ENCODE peak calls at places on chromosomes 7 and 10, in five cellular contexts. P, Z, L, N and H are unnamed samples.

GRCh38 chr10:86730227-86730626 is 26.2 kb upstream of the BMPR1A start:
- DNase-seq in N (peak; percentile 63), L (no peak), P (peak; percentile 86), Z (peak; percentile 27), H (no peak)

GRCh38 chr7:5396542-5396941 is 27.1 kb downstream of the TNRC18 start:
- DNase-seq in P (peak; percentile 77), N (peak; percentile 60), Z (no peak), L (no peak), H (no peak)

GRCh38 chr10:121662945-121663917 is 65.0 kb upstream of the FGFR2 start:
- DNase-seq in Z (no peak), P (no peak), N (no peak), L (peak; percentile 63), H (peak; percentile 34)

GRCh38 chr7:81416648-81417047 is 353.2 kb downstream of the HGF start:
- DNase-seq in N (no peak), L (no peak), P (no peak), Z (no peak), H (no peak)

GRCh38 chr7:149670288-149670687 is 103.1 kb downstream of the ZNF467 start:
- DNase-seq in Z (peak; percentile 28), P (peak; percentile 87), N (peak; percentile 44), L (peak; percentile 96), H (peak; percentile 96)

GRCh38 chr7:29281782-29282541 is 87.4 kb downstream of the CHN2 start:
- DNase-seq in P (peak; percentile 69), L (peak; percentile 72), N (peak; percentile 35), Z (peak; percentile 27), H (peak; percentile 80)

GRCh38 chr10:7444576-7445226 is 33.9 kb upstream of the SFMBT2 start:
- DNase-seq in P (no peak), L (peak; percentile 26), N (no peak), Z (peak; percentile 49), H (peak; percentile 35)

GRCh38 chr7:23009303-23009702 is 4.6 kb downstream of the HYCC1 start:
- DNase-seq in P (no peak), Z (no peak), L (no peak), N (no peak), H (no peak)

GRCh38 chr10:97823734-97824133 is 25.9 kb upstream of the GOLGA7B start:
- DNase-seq in Z (no peak), N (no peak), P (no peak), L (peak; percentile 92), H (peak; percentile 95)

GRCh38 chr7:110010379-110010778 is 1080.5 kb upstream of the LRRN3 start:
- DNase-seq in P (no peak), Z (no peak), N (no peak), L (no peak), H (no peak)

GRCh38 chr10:118853916-118854315 is 99.1 kb upstream of the CACUL1 start:
- DNase-seq in P (no peak), N (no peak), L (no peak), Z (no peak), H (no peak)

GRCh38 chr10:115861864-115862263 is 411.1 kb downstream of the GFRA1 start:
- DNase-seq in Z (no peak), P (no peak), N (no peak), L (no peak), H (no peak)

GRCh38 chr10:96768136-96768535 is 47.8 kb upstream of the PIK3AP1 start:
- DNase-seq in P (no peak), Z (no peak), L (no peak), N (peak; percentile 73), H (no peak)

GRCh38 chr7:80940539-80941205 is 21.8 kb upstream of the SEMA3C start:
- DNase-seq in P (no peak), Z (no peak), L (no peak), N (no peak), H (no peak)

GRCh38 chr7:149825567-149826343 is 12.4 kb upstream of the ZNF862 start:
- DNase-seq in N (no peak), Z (no peak), L (no peak), P (no peak), H (no peak)

GRCh38 chr7:94183289-94183749 is 179.2 kb upstream of the BET1 start:
- DNase-seq in N (no peak), L (no peak), P (no peak), Z (no peak), H (no peak)

GRCh38 chr10:119136084-119136483 is 29.4 kb downstream of the SFXN4 start:
- DNase-seq in N (no peak), L (no peak), Z (no peak), P (peak; percentile 45), H (no peak)

GRCh38 chr10:52443419-52444388 is 129.6 kb downstream of the DKK1 start:
- DNase-seq in P (no peak), N (no peak), Z (no peak), L (no peak), H (no peak)

GRCh38 chr10:77289027-77289501 is 348.5 kb downstream of the KCNMA1 start:
- DNase-seq in N (no peak), P (peak; percentile 47), Z (no peak), L (no peak), H (no peak)

GRCh38 chr10:78910476-78910875 is 158.3 kb upstream of the ZMIZ1 start:
- DNase-seq in Z (no peak), L (no peak), N (peak; percentile 5), P (peak; percentile 36), H (no peak)

GRCh38 chr10:88064608-88065383 is 201.4 kb downstream of the PTEN start:
- DNase-seq in P (peak; percentile 89), Z (no peak), L (no peak), N (peak; percentile 47), H (no peak)

GRCh38 chr7:38321515-38321944 is 48.1 kb upstream of the TARP start:
- DNase-seq in P (no peak), L (no peak), Z (no peak), N (no peak), H (no peak)

GRCh38 chr7:23114854-23115253 is 9.3 kb downstream of the KLHL7 start:
- DNase-seq in L (no peak), P (no peak), N (no peak), Z (no peak), H (no peak)

GRCh38 chr10:87974769-87975168 is 111.3 kb downstream of the PTEN start:
- DNase-seq in N (no peak), Z (no peak), P (no peak), L (no peak), H (no peak)

GRCh38 chr7:47600199-47601118 is 18.5 kb upstream of the TNS3 start:
- DNase-seq in P (no peak), N (no peak), Z (no peak), L (no peak), H (no peak)

GRCh38 chr7:88789480-88790064 is 6.0 kb downstream of the TEX47 start:
- DNase-seq in L (peak; percentile 38), P (no peak), Z (no peak), N (no peak), H (peak; percentile 40)

GRCh38 chr10:79444243-79445119 is 943 bp downstream of the ZCCHC24 start:
- DNase-seq in P (peak; percentile 89), L (no peak), Z (peak; percentile 6), N (peak; percentile 53), H (no peak)

GRCh38 chr10:95290446-95290800 is 380 bp downstream of the PDLIM1 start:
- DNase-seq in P (no peak), Z (no peak), L (no peak), N (no peak), H (no peak)

GRCh38 chr10:25059990-25060389 is 43.6 kb downstream of the THNSL1 start:
- DNase-seq in Z (no peak), P (no peak), L (no peak), N (peak; percentile 50), H (no peak)

GRCh38 chr10:86329896-86330680 is 36.5 kb downstream of the GRID1 start:
- DNase-seq in Z (no peak), P (peak; percentile 53), L (no peak), N (no peak), H (no peak)

GRCh38 chr10:109591631-109592030 is 331.7 kb downstream of the XPNPEP1 start:
- DNase-seq in P (no peak), L (no peak), N (no peak), Z (no peak), H (no peak)

GRCh38 chr7:29946428-29947186 is 43.0 kb downstream of the SCRN1 start:
- DNase-seq in Z (no peak), N (no peak), L (peak; percentile 53), P (no peak), H (no peak)

GRCh38 chr7:115099906-115100305 is 178.0 kb downstream of the MDFIC start:
- DNase-seq in N (no peak), Z (no peak), P (no peak), L (no peak), H (no peak)

GRCh38 chr10:117790621-117791020 is 248.1 kb downstream of the EMX2 start:
- DNase-seq in Z (no peak), P (no peak), N (no peak), L (no peak), H (no peak)

GRCh38 chr7:43294080-43294630 is 181.7 kb downstream of the HECW1 start:
- DNase-seq in P (peak; percentile 72), Z (no peak), L (peak; percentile 56), N (no peak), H (peak; percentile 58)

GRCh38 chr7:77383333-77383740 is 32.8 kb downstream of the GSAP start:
- DNase-seq in Z (no peak), L (no peak), P (no peak), N (no peak), H (no peak)

GRCh38 chr10:100998183-100998990 is 1.2 kb upstream of the LZTS2 start:
- DNase-seq in N (peak; percentile 92), Z (peak; percentile 70), P (peak; percentile 94), L (peak; percentile 88), H (peak; percentile 86)